ENCODE peak calls at places on chromosomes 16 and 17, in seven cellular contexts. One of them, this sample, is unnamed.

GRCh38 chr17:1174490-1174889 is 5.3 kb downstream of the ABR start:
- DNase-seq in osteocyte: no peak
- DNase-seq in NT2/D1: no peak
- DNase-seq in C1 segment of cervical spinal cord: no peak
- DNase-seq in NCI-H1930: no peak
- DNase-seq in mucosa of gallbladder: no peak
- DNase-seq in cerebellum: peak
- DNase-seq in this sample: no peak

GRCh38 chr16:4316732-4317461 is 1.0 kb downstream of the GLIS2 start:
- DNase-seq in osteocyte: peak
- DNase-seq in NT2/D1: no peak
- DNase-seq in C1 segment of cervical spinal cord: no peak
- DNase-seq in NCI-H1930: no peak
- DNase-seq in mucosa of gallbladder: no peak
- DNase-seq in cerebellum: peak
- DNase-seq in this sample: no peak

GRCh38 chr17:50559674-50560184 is 786 bp upstream of the CACNA1G start:
- DNase-seq in osteocyte: no peak
- DNase-seq in NT2/D1: peak
- DNase-seq in C1 segment of cervical spinal cord: no peak
- DNase-seq in NCI-H1930: no peak
- DNase-seq in mucosa of gallbladder: no peak
- DNase-seq in cerebellum: peak
- DNase-seq in this sample: peak

GRCh38 chr16:29993191-29993902 is 2.1 kb downstream of the HIRIP3 start:
- DNase-seq in osteocyte: no peak
- DNase-seq in NT2/D1: no peak
- DNase-seq in C1 segment of cervical spinal cord: no peak
- DNase-seq in NCI-H1930: no peak
- DNase-seq in mucosa of gallbladder: no peak
- DNase-seq in cerebellum: no peak
- DNase-seq in this sample: no peak

GRCh38 chr17:36068524-36068923 is 4.5 kb downstream of the CCL18 start:
- DNase-seq in osteocyte: no peak
- DNase-seq in NT2/D1: no peak
- DNase-seq in C1 segment of cervical spinal cord: no peak
- DNase-seq in NCI-H1930: no peak
- DNase-seq in mucosa of gallbladder: no peak
- DNase-seq in cerebellum: no peak
- DNase-seq in this sample: no peak

GRCh38 chr16:68590201-68590994 is 51.3 kb downstream of the ZFP90 start:
- DNase-seq in osteocyte: peak
- DNase-seq in NT2/D1: peak
- DNase-seq in C1 segment of cervical spinal cord: no peak
- DNase-seq in NCI-H1930: no peak
- DNase-seq in mucosa of gallbladder: peak
- DNase-seq in cerebellum: no peak
- DNase-seq in this sample: peak

GRCh38 chr17:19002805-19003542 is 1.6 kb downstream of the FAM83G start:
- DNase-seq in osteocyte: no peak
- DNase-seq in NT2/D1: no peak
- DNase-seq in C1 segment of cervical spinal cord: no peak
- DNase-seq in NCI-H1930: no peak
- DNase-seq in mucosa of gallbladder: no peak
- DNase-seq in cerebellum: no peak
- DNase-seq in this sample: no peak

GRCh38 chr17:10871914-10872313 is 34.0 kb upstream of the PIRT start:
- DNase-seq in osteocyte: no peak
- DNase-seq in NT2/D1: no peak
- DNase-seq in C1 segment of cervical spinal cord: no peak
- DNase-seq in NCI-H1930: no peak
- DNase-seq in mucosa of gallbladder: peak
- DNase-seq in cerebellum: no peak
- DNase-seq in this sample: no peak

GRCh38 chr17:6257339-6257738 is 177.6 kb downstream of the AIPL1 start:
- DNase-seq in osteocyte: no peak
- DNase-seq in NT2/D1: no peak
- DNase-seq in C1 segment of cervical spinal cord: no peak
- DNase-seq in NCI-H1930: no peak
- DNase-seq in mucosa of gallbladder: no peak
- DNase-seq in cerebellum: no peak
- DNase-seq in this sample: no peak

GRCh38 chr17:172401-172800 is 9.0 kb downstream of the DOC2B start:
- DNase-seq in osteocyte: no peak
- DNase-seq in NT2/D1: no peak
- DNase-seq in C1 segment of cervical spinal cord: no peak
- DNase-seq in NCI-H1930: no peak
- DNase-seq in mucosa of gallbladder: no peak
- DNase-seq in cerebellum: no peak
- DNase-seq in this sample: no peak

GRCh38 chr16:1972490-1972877 is 631 bp downstream of the TBL3 start:
- DNase-seq in osteocyte: no peak
- DNase-seq in NT2/D1: no peak
- DNase-seq in C1 segment of cervical spinal cord: no peak
- DNase-seq in NCI-H1930: no peak
- DNase-seq in mucosa of gallbladder: no peak
- DNase-seq in cerebellum: no peak
- DNase-seq in this sample: no peak

GRCh38 chr16:17379121-17379571 is 91.6 kb downstream of the XYLT1 start:
- DNase-seq in osteocyte: no peak
- DNase-seq in NT2/D1: no peak
- DNase-seq in C1 segment of cervical spinal cord: no peak
- DNase-seq in NCI-H1930: no peak
- DNase-seq in mucosa of gallbladder: no peak
- DNase-seq in cerebellum: no peak
- DNase-seq in this sample: no peak

GRCh38 chr17:78140169-78141051 is 5.8 kb upstream of the C17orf99 start:
- DNase-seq in osteocyte: no peak
- DNase-seq in NT2/D1: peak
- DNase-seq in C1 segment of cervical spinal cord: no peak
- DNase-seq in NCI-H1930: peak
- DNase-seq in mucosa of gallbladder: peak
- DNase-seq in cerebellum: no peak
- DNase-seq in this sample: peak

GRCh38 chr16:72961115-72961832 is 86.7 kb downstream of the ZFHX3 start:
- DNase-seq in osteocyte: no peak
- DNase-seq in NT2/D1: no peak
- DNase-seq in C1 segment of cervical spinal cord: no peak
- DNase-seq in NCI-H1930: no peak
- DNase-seq in mucosa of gallbladder: no peak
- DNase-seq in cerebellum: no peak
- DNase-seq in this sample: no peak

GRCh38 chr17:60525347-60525623 is 757 bp downstream of the APPBP2 start:
- DNase-seq in osteocyte: no peak
- DNase-seq in NT2/D1: no peak
- DNase-seq in C1 segment of cervical spinal cord: no peak
- DNase-seq in NCI-H1930: no peak
- DNase-seq in mucosa of gallbladder: no peak
- DNase-seq in cerebellum: peak
- DNase-seq in this sample: no peak

GRCh38 chr17:561118-561517 is 153.5 kb downstream of the VPS53 start:
- DNase-seq in osteocyte: no peak
- DNase-seq in NT2/D1: no peak
- DNase-seq in C1 segment of cervical spinal cord: no peak
- DNase-seq in NCI-H1930: no peak
- DNase-seq in mucosa of gallbladder: no peak
- DNase-seq in cerebellum: no peak
- DNase-seq in this sample: no peak